ENCODE peak calls at places on chromosomes 2 and 18, in five cellular contexts. F, C, A, W and J are unnamed samples.

GRCh38 chr2:229586746-229587705 is 127.3 kb downstream of the DNER start:
- DNase-seq in A (peak), F (peak), C (peak), W (peak), J (peak)

GRCh38 chr2:147937744-147938349 is 82.7 kb downstream of the ORC4 start:
- DNase-seq in C (no peak), W (peak), F (peak), A (peak), J (peak)

GRCh38 chr2:9637330-9637729 is 6.5 kb upstream of the YWHAQ start:
- DNase-seq in W (peak), F (peak), C (no peak), A (peak), J (no peak)

GRCh38 chr2:72883356-72883962 is 3.7 kb upstream of the SPR start:
- DNase-seq in F (peak), C (no peak), W (peak), A (peak), J (no peak)

GRCh38 chr2:235749121-235749780 is 255.4 kb downstream of the AGAP1 start:
- DNase-seq in W (no peak), C (no peak), A (no peak), F (peak), J (no peak)

GRCh38 chr2:16394072-16394985 is 271.3 kb downstream of the CYRIA start:
- DNase-seq in C (no peak), W (peak), A (peak), F (no peak), J (peak)

GRCh38 chr2:230076819-230077218 is 8.1 kb upstream of the SLC16A14 start:
- DNase-seq in W (no peak), A (no peak), C (no peak), F (no peak), J (no peak)

GRCh38 chr2:142052220-142052863 is 78.5 kb downstream of the LRP1B start:
- DNase-seq in W (no peak), C (no peak), A (no peak), F (no peak), J (peak)

GRCh38 chr2:15725788-15726112 is 134.1 kb downstream of the DDX1 start:
- DNase-seq in A (no peak), F (no peak), C (no peak), W (no peak), J (no peak)

GRCh38 chr2:31299547-31299946 is 65.6 kb downstream of the EHD3 start:
- DNase-seq in F (no peak), W (no peak), A (no peak), C (no peak), J (no peak)

GRCh38 chr2:69755862-69756467 is 14.0 kb downstream of the ANXA4 start:
- DNase-seq in F (peak), W (peak), C (no peak), A (peak), J (no peak)

GRCh38 chr2:158818511-158818910 is 23.4 kb downstream of the DAPL1 start:
- DNase-seq in C (no peak), A (no peak), F (no peak), W (no peak), J (no peak)

GRCh38 chr2:3606370-3607124 is 11.6 kb downstream of the COLEC11 start:
- DNase-seq in A (no peak), F (no peak), C (peak), W (no peak), J (no peak)

GRCh38 chr18:77765468-77765867 is 515.8 kb downstream of the GALR1 start:
- DNase-seq in A (no peak), C (no peak), W (peak), F (peak), J (peak)

GRCh38 chr2:111155610-111156009 is 34.9 kb downstream of the BCL2L11 start:
- DNase-seq in F (no peak), C (no peak), A (no peak), W (no peak), J (no peak)